ENCODE peak calls at places on chromosomes 2 and 18, in five cellular contexts. W is EL, X is mucosa of gallbladder, G is caudate nucleus, E is Peyer's patch. B is an unnamed sample.
A peak's percentile ranks its signal among the peaks of the same experiment; 100 is the strongest.

GRCh38 chr2:19746611-19747309 is 155.0 kb downstream of the TTC32 start:
- DNase-seq in W (peak; percentile 35), X (no peak), G (no peak), E (no peak), B (peak; percentile 63)

GRCh38 chr2:127609818-127610217 is 36.1 kb upstream of the GPR17 start:
- DNase-seq in W (no peak), X (no peak), G (no peak), E (peak; percentile 33), B (no peak)

GRCh38 chr2:44004735-44005602 is 9.2 kb upstream of the LRPPRC start:
- DNase-seq in W (no peak), X (no peak), G (no peak), E (no peak), B (no peak)

GRCh38 chr2:37326866-37327634 is 2.4 kb upstream of the PRKD3 start:
- DNase-seq in W (no peak), X (no peak), G (no peak), E (no peak), B (no peak)

GRCh38 chr2:73651586-73652230 is 9.5 kb upstream of the NAT8 start:
- DNase-seq in W (no peak), X (peak; percentile 64), G (no peak), E (no peak), B (no peak)

GRCh38 chr2:32864337-32864736 is 82.4 kb upstream of the LTBP1 start:
- DNase-seq in W (peak; percentile 83), X (no peak), G (no peak), E (no peak), B (no peak)

GRCh38 chr2:29159125-29159524 is 43.9 kb downstream of the CLIP4 start:
- DNase-seq in W (no peak), X (no peak), G (no peak), E (no peak), B (no peak)

GRCh38 chr2:238256594-238257104 is 16.8 kb upstream of the HES6 start:
- DNase-seq in W (peak; percentile 79), X (peak; percentile 83), G (peak; percentile 74), E (peak; percentile 92), B (peak; percentile 93)

GRCh38 chr2:12918841-12919445 is 202.2 kb downstream of the TRIB2 start:
- DNase-seq in W (peak; percentile 56), X (peak; percentile 36), G (no peak), E (peak; percentile 68), B (no peak)

GRCh38 chr2:458431-458827 is 170.5 kb upstream of the ALKAL2 start:
- DNase-seq in W (no peak), X (no peak), G (no peak), E (no peak), B (no peak)

GRCh38 chr2:20524412-20525040 is 77.7 kb downstream of the RHOB start:
- DNase-seq in W (no peak), X (no peak), G (no peak), E (peak; percentile 67), B (no peak)

GRCh38 chr2:169090133-169090820 is 20.9 kb downstream of the DHRS9 start:
- DNase-seq in W (no peak), X (no peak), G (no peak), E (no peak), B (no peak)

GRCh38 chr18:36050479-36050878 is 16.9 kb downstream of the RPRD1A start:
- DNase-seq in W (no peak), X (no peak), G (no peak), E (no peak), B (no peak)

B was measured in Calu3.